ENCODE peak calls at places on chromosomes 1 and 21, in seven cellular contexts. G is mammary epithelial cell, Z is A549, C is H9, N is sigmoid colon, M is uterus, I is left ventricle myocardium inferior. F is an unnamed sample. For H3K9me3, the result is how much of the 10 kb centered on the place peaks cover.

GRCh38 chr1:32684167-32684811 is 18.3 kb downstream of the SYNC start:
- DNase-seq in N (peak), G (peak), I (no peak), C (no peak), M (peak), Z (no peak), F (peak)

GRCh38 chr21:28337319-28337718 is 655.4 kb downstream of the LTN1 start:
- DNase-seq in C (no peak), M (no peak), G (peak), N (no peak), I (no peak), Z (no peak), F (peak)

GRCh38 chr1:7491818-7492173 is 279.3 kb upstream of the VAMP3 start:
- DNase-seq in G (no peak), N (no peak), C (no peak), Z (no peak), M (no peak), I (no peak), F (no peak)

GRCh38 chr1:232459087-232459486 is 170.8 kb downstream of the SIPA1L2 start:
- DNase-seq in C (no peak), I (no peak), M (no peak), G (no peak), N (no peak), Z (no peak), F (no peak)

GRCh38 chr1:24903011-24903461 is 27.0 kb downstream of the RUNX3 start:
- DNase-seq in Z (no peak), G (no peak), N (no peak), M (no peak), I (no peak), C (no peak), F (no peak)

GRCh38 chr1:11533790-11534787 is 55.1 kb downstream of the DISP3 start:
- DNase-seq in M (no peak), Z (no peak), I (no peak), N (no peak), C (no peak), G (no peak), F (no peak)

GRCh38 chr1:111599781-111600180 is 19.8 kb upstream of the RAP1A start:
- DNase-seq in N (no peak), M (no peak), Z (no peak), C (no peak), G (no peak), I (no peak), F (no peak)

GRCh38 chr1:248873993-248874671 is 15.2 kb upstream of the ZNF692 start:
- DNase-seq in M (peak), Z (peak), G (peak), I (peak), C (peak), N (peak), F (peak)

GRCh38 chr1:160789702-160790611 is 6.0 kb upstream of the LY9 start:
- DNase-seq in M (no peak), N (no peak), C (no peak), I (no peak), Z (no peak), G (no peak), F (peak)

GRCh38 chr1:55001311-55001710 is 2.6 kb downstream of the BSND start:
- DNase-seq in I (no peak), N (no peak), M (no peak), C (no peak), G (no peak), Z (no peak), F (no peak)

GRCh38 chr1:235068155-235069121 is 60.2 kb downstream of the TOMM20 start:
- DNase-seq in N (no peak), M (no peak), Z (peak), G (peak), I (no peak), C (no peak), F (peak)

GRCh38 chr1:203142684-203143408 is 15.3 kb downstream of the ADORA1 start:
- DNase-seq in Z (no peak), I (no peak), N (no peak), G (no peak), C (no peak), M (no peak), F (no peak)

GRCh38 chr1:74964508-74964907 is 169.7 kb upstream of the LHX8 start:
- DNase-seq in G (peak), I (no peak), Z (no peak), M (no peak), N (no peak), C (no peak), F (peak)

GRCh38 chr1:28887835-28888682 is 26.3 kb upstream of the EPB41 start:
- DNase-seq in I (peak), N (peak), G (no peak), C (peak), Z (no peak), M (peak), F (peak)

GRCh38 chr1:27038020-27038419 is 25.4 kb upstream of the TENT5B start:
- DNase-seq in I (no peak), M (no peak), N (no peak), C (no peak), G (no peak), Z (no peak), F (no peak)

GRCh38 chr1:165836664-165837482 is 9.5 kb downstream of the UCK2 start:
- DNase-seq in Z (no peak), G (no peak), C (no peak), I (no peak), M (no peak), N (no peak), F (no peak)

GRCh38 chr1:180911640-180912161 is 996 bp upstream of the KIAA1614 start:
- DNase-seq in Z (no peak), C (peak), G (no peak), I (no peak), N (peak), M (peak), F (no peak)

GRCh38 chr1:7177021-7177420 is 391.8 kb downstream of the CAMTA1 start:
- DNase-seq in M (no peak), G (no peak), N (no peak), C (no peak), I (no peak), Z (no peak), F (no peak)

GRCh38 chr1:85628791-85629531 is 48.4 kb downstream of the CCN1 start:
- DNase-seq in C (peak), N (peak), I (peak), M (no peak), Z (peak), G (peak), F (no peak)

GRCh38 chr1:63634471-63634870 is 41.3 kb downstream of the PGM1 start:
- DNase-seq in N (no peak), M (no peak), C (no peak), G (no peak), I (no peak), Z (no peak), F (no peak)

GRCh38 chr1:192565946-192566345 is 9.6 kb upstream of the RGS1 start:
- DNase-seq in N (no peak), I (no peak), Z (no peak), C (no peak), M (no peak), G (peak), F (no peak)

GRCh38 chr1:231757759-231758158 is 131.2 kb downstream of the DISC1 start:
- DNase-seq in I (no peak), C (no peak), N (no peak), Z (no peak), G (no peak), M (no peak), F (no peak)

GRCh38 chr1:170162385-170163226 is 16.8 kb downstream of the NTMT2 start:
- DNase-seq in I (no peak), G (peak), N (no peak), C (no peak), Z (no peak), M (peak), F (no peak)

GRCh38 chr21:34909492-34910292 is 139.4 kb downstream of the RUNX1 start:
- DNase-seq in G (no peak), I (no peak), Z (no peak), C (no peak), N (no peak), M (no peak), F (no peak)

GRCh38 chr1:187153047-187153446 is 324.3 kb downstream of the PLA2G4A start:
- DNase-seq in I (no peak), C (no peak), M (no peak), N (no peak), Z (no peak), G (no peak), F (no peak)
- H3K9me3 ChIP-seq in I (half or more), C (under half), M (under half), N (under half), Z (under half), G (under half), F (under half)

DNA sequence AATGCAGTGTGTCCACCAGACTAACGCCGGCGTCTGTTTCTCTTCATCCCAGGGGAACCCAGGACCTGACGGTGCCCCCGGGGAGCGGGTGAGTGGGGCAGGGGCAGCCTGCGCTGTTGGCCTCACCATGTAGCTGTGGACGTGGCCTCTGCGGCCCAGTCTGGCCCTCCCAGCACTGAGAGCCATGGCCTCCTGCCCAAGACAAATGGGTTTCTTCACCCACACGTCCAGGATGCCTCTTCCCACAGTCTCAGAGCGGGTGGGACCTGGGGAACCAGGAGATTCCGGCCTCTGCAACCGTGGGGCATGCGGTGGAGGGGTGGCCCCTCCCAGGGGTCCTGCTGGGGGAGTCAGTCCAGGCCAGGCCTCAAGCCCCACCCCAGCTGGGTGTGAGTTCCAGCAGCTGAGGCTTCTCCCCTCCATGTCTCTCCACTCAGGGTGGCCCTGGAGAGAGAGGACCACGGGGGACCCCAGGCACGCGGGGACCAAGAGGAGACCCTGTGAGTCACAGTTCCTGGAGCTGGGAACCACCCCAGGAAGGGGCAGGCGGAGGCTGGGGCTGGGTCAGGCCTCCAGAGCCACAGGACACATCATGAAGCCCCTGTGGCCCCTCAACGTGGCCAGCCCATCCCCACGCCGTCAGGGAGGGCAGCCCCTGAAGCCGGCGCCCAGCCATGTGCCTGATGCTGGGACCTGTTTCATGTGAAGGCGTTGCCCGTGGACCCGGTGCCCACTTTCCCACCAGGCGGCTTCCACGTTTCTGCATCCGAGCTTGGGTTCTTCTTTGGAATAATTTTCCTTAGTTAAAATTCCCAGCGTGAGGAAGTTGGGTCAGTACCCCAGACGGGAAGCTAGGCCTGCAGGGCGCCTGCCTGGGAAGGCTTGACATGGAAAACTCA is 11.0 kb downstream of the COL6A1 start:
- DNase-seq in C (no peak), Z (no peak), G (no peak), M (peak), N (peak), I (peak), F (no peak)
- H3K27ac ChIP-seq in C (no peak), Z (no peak), G (no peak), M (peak), N (peak), I (peak), F (no peak)

DNA sequence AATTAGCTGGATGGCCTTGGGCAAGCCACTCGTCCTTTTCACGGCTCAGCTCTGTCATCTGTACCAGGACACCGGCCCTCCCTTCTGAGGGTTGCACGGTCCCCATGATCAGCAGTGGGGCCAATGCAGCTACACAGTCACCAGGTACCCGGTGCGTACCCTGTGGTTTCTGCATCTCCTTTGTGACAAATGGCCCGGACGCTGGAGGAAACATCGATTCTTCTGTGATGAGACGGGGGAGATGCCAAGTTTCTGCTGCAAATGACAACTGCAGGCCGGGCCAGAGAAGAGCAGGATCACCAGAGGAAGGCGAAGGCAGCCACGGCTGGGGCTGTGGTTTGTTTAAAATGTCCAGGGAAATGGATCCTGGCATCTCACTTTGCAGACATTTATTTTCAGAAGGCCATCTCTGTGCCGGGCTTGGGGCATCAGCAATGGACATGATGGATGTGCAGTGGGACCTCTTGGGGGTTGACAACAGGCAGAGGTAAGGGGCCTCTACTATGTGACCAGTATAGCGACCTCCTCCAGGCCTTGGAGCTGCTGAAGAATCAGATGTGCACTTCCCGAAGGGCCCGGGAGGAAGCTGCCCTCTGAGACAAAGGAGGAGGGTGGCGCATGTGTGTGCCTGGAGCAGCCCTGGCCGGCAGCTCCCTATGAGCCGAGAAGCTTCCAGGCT is 221.9 kb upstream of the C1orf174 start:
- DNase-seq in M (no peak), G (no peak), N (peak), I (no peak), Z (no peak), C (no peak), F (no peak)
- H3K9me3 ChIP-seq in M (under half), G (under half), N (under half), I (under half), Z (under half), C (under half), F (under half)

DNA sequence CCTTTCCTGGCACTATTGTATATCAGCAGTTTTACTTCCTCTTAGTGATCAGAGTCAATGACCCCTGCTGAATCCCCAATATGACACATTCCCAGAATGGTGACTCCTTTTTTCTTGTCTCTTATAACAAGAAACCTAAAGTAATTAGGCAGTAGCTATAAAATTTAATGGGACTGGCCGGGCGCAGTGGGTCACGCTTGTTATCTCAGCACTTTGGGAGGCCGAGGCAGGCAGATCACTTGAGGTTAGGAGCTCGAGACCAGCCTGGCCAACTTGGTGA is 39.7 kb upstream of the CDC42BPA start:
- DNase-seq in C (no peak), I (no peak), M (no peak), Z (no peak), G (no peak), N (no peak), F (no peak)
- H3K27ac ChIP-seq in C (no peak), I (peak), M (peak), Z (peak), G (no peak), N (peak), F (no peak)

GRCh38 chr1:70627910-70628309 is 216.8 kb downstream of the CTH start:
- DNase-seq in C (no peak), M (no peak), Z (no peak), I (no peak), N (no peak), G (peak), F (no peak)
- H3K9me3 ChIP-seq in C (under half), M (under half), Z (under half), I (under half), N (under half), G (under half), F (under half)

GRCh38 chr1:210374600-210374953 is 45.9 kb downstream of the HHAT start:
- DNase-seq in I (no peak), Z (no peak), G (no peak), C (no peak), N (no peak), M (no peak), F (no peak)

GRCh38 chr1:210373878-210374599 is 45.3 kb downstream of the HHAT start:
- DNase-seq in I (no peak), C (peak), N (peak), Z (peak), M (no peak), G (peak), F (peak)

GRCh38 chr1:210372491-210372890 is 43.8 kb downstream of the HHAT start:
- DNase-seq in C (no peak), I (no peak), N (no peak), Z (no peak), M (no peak), G (peak), F (no peak)

GRCh38 chr1:210372931-210373627 is 44.4 kb downstream of the HHAT start:
- DNase-seq in G (peak), I (no peak), N (no peak), M (no peak), Z (peak), C (no peak), F (no peak)

DNA sequence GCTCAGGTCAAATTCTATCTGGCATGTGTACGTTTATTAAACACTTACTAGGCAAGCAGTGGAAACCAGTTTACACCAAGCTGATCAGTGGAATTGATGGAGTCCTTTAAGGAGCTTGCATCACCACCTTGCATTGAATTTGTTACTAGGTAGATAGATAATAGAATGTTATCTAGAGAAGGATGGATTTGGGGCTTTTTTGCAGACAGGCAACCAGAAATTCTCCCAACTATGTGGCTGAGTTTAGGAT is 44.9 kb downstream of the HHAT start:
- DNase-seq in N (no peak), I (no peak), Z (no peak), G (no peak), C (peak), M (no peak), F (no peak)
- H3K27ac ChIP-seq in N (no peak), I (peak), Z (peak), G (no peak), C (peak), M (no peak), F (no peak)

DNA sequence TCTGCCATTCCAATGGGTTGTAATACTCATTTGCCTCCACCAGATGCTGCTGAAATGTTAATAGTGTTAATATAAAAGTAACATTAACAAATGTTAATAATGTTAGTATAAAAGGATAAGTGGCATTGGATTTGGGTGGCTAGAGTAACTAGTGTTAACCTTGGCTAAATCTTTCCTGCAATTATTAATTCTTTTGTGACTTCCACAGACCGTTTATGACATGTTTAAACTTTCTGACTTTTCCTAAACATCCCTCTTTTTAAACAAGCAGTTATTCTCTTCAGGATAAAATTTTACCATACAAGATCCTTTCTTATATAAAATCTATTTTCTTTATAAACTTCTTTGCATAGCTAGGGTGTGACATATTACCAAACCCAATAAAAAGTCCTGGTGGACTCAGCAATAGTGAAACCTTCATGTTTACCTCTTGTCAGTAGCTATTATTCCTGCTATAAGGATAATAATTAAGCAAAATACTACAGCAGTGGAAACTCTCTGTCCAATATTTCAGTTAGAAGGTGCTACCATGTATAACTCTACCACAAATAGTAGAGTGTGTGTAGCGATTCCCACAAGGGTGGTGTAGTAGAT is 41.5 kb downstream of the CCDC30 start:
- DNase-seq in C (no peak), G (no peak), I (no peak), Z (no peak), N (no peak), M (no peak), F (no peak)
- H3K9me3 ChIP-seq in C (under half), G (under half), I (half or more), Z (under half), N (under half), M (under half), F (under half)

F was measured in small intestine.